ENCODE peak calls at places on chromosomes 7 and 10, in four cellular contexts. D, L, K and P are unnamed samples.

GRCh38 chr10:94217431-94217830 is 145.3 kb downstream of the NOC3L start:
- DNase-seq in D (no peak), L (no peak), K (no peak), P (no peak)

GRCh38 chr10:99812177-99812576 is 29.7 kb downstream of the ABCC2 start:
- DNase-seq in D (no peak), L (no peak), K (no peak), P (no peak)

GRCh38 chr7:66047426-66047825 is 28.2 kb upstream of the ASL start:
- DNase-seq in D (no peak), L (peak; percentile 6), K (no peak), P (no peak)

GRCh38 chr7:106193661-106194060 is 81.5 kb upstream of the SYPL1 start:
- DNase-seq in D (no peak), L (no peak), K (no peak), P (no peak)

GRCh38 chr10:17457083-17457482 is 2.7 kb upstream of the ST8SIA6 start:
- DNase-seq in D (no peak), L (no peak), K (no peak), P (no peak)

GRCh38 chr7:45888993-45889366 is 692 bp downstream of the IGFBP1 start:
- DNase-seq in D (no peak), L (no peak), K (no peak), P (no peak)

GRCh38 chr10:110746254-110746826 is 102.2 kb downstream of the RBM20 start:
- DNase-seq in D (peak; percentile 75), L (peak; percentile 85), K (peak; percentile 57), P (peak; percentile 45)

GRCh38 chr7:94547128-94547527 is 37.5 kb downstream of the CASD1 start:
- DNase-seq in D (no peak), L (no peak), K (no peak), P (no peak)

GRCh38 chr10:24344279-24344678 is 135.3 kb downstream of the KIAA1217 start:
- DNase-seq in D (no peak), L (peak; percentile 7), K (no peak), P (no peak)

GRCh38 chr10:71274901-71275796 is 43.9 kb upstream of the SLC29A3 start:
- DNase-seq in D (no peak), L (no peak), K (no peak), P (no peak)
- TF ChIP-seq CTCF in D (no peak), L (no peak), K (no peak), P (no peak)

DNA sequence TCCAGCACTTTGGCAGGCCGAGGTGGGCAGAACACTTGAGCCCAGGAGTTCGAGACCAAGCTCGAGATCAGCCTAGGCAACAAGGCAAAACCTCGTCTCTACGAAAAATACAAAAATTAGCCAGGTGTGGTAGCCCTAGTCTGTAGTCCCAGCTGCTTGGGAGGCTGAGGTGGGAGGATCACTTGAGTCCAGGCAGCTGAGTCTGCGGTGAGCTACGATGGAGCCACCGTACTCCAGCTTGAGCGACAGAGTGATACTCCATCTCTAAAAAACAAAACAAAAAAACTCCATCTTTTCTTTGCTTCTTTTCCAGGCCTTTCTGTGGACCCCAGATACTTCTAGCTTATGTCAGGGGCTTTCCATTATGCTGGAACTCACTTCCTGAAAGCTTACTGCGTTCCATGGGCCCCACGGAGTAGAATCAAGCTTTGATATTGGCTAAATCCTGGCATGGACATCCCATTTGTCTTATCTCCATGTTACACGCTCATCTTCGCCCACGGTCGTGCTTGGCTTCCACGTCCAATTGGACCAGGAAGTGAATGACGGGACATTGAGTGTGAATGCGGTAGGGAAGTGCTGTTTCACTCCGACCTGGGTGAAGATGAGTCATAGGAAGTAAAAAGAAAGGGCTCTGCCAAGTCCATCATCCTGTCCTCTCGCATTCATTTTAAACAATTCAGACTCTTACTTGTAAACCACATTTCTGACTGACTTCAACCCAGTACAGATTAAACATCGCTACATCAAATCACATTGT is 45.7 kb downstream of the FAM171A1 start:
- DNase-seq in D (no peak), L (no peak), K (no peak), P (no peak)
- H3K27ac ChIP-seq in D (peak overlapping the region; percentile 22), L (no peak overlapping the region), K (no peak overlapping the region), P (no peak overlapping the region)

DNA sequence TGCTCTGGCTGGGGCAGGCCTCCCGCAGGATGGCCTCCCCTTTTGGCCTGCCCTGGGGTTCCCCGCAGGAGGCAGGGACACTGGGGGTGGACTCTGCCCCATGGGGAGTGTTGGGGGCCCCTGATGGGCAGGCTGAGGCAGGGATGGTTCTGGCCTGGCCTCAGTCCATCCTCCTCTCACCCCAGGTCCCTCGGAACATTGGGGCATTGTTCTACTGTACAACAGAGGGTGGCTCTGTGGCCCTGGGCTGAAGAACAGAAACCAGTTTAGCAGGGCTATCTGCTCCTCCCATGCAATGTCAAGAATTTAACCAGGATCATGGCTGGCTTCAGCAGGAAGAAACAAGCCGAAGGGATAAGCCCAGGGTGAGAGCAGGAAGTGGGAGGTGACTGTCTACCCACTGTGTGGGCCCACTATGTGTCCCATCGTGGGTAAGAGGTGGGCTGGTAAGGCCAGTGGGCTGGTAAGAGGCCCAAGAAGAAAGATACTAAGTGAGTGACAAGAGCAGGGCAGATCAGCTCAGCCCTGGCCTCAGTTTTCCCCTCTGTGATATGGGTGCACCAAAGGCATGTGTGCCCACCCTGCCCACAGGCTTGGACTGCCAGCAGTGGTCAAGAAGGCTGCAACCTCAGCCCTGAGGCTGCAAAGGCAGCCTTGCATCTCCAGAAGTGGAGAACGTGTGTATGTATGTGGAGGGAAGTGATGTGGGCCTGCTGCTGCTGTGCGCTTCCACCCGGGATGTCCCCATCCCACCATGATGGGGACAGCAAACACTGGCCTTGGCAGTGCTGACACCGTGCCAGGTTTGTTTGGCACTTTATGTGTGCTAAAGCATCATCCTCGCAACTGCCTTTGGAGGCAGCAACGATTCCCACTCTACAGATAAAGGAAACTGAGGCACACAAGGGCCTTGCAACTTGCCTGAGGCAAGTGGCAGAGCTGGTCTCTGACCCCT is 138.9 kb downstream of the SH3PXD2A start:
- DNase-seq in D (no peak), L (no peak), K (no peak), P (no peak)
- TF ChIP-seq CTCF in D (no peak), L (no peak), K (no peak), P (no peak)

DNA sequence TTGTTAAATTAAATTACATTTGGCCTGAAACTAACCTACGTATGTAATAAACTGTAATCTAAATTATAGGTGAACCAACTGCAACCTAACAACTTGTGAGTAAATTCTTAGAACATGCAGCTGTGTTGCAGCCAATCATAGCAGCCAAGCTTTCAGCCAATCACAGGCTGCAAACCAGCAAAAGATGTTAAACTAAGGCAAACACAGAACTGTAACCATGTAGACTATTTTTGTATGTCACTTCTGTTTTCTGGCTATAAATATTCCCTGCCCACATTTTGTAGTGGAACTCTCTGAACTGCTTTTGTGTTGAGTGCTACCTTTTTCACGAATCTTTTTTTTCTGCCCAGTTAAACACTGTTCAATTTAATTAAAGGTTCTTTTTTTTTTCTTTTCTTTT is 28.2 kb upstream of the ZPBP start:
- DNase-seq in D (no peak), L (no peak), K (no peak), P (no peak)
- H3K27ac ChIP-seq in D (no peak overlapping the region), L (no peak overlapping the region), K (no peak overlapping the region), P (no peak overlapping the region)